ENCODE peak calls at places on chromosomes 7 and 10, in seven cellular contexts. L is uterus, Z is foreskin keratinocyte, G is HCT116, S is colonic mucosa, I is A549, Q is Panc1. N is an unnamed sample. For H3K4me1, the result is how much of the 10 kb centered on the place peaks cover.

GRCh38 chr10:74634995-74635536 is 191.3 kb upstream of the KAT6B start:
- DNase-seq in L (no peak), Z (no peak), G (no peak), S (no peak), I (no peak), Q (no peak), N (no peak)

GRCh38 chr7:71424166-71424803 is 292.3 kb downstream of the GALNT17 start:
- DNase-seq in L (no peak), Z (no peak), G (no peak), S (no peak), I (no peak), Q (no peak), N (no peak)

GRCh38 chr10:133368153-133368552 is 5.0 kb downstream of the ECHS1 start:
- DNase-seq in L (no peak), Z (no peak), G (no peak), S (no peak), I (no peak), Q (no peak), N (no peak)

GRCh38 chr7:105776068-105776790 is 100.2 kb downstream of the ATXN7L1 start:
- DNase-seq in L (peak), Z (no peak), G (peak), S (peak), I (peak), Q (peak), N (peak)

GRCh38 chr10:119726291-119727261 is 726 bp downstream of the INPP5F start:
- DNase-seq in L (no peak), Z (no peak), G (no peak), S (peak), I (no peak), Q (no peak), N (peak)

GRCh38 chr7:112157072-112157471 is 49.1 kb downstream of the DOCK4 start:
- DNase-seq in L (no peak), Z (peak), G (no peak), S (no peak), I (no peak), Q (no peak), N (no peak)

GRCh38 chr7:132412435-132412834 is 163.8 kb downstream of the PLXNA4 start:
- DNase-seq in L (no peak), Z (no peak), G (no peak), S (no peak), I (no peak), Q (no peak), N (no peak)

GRCh38 chr10:102230861-102231356 is 4.8 kb downstream of the ELOVL3 start:
- DNase-seq in L (peak), Z (no peak), G (peak), S (peak), I (peak), Q (no peak), N (peak)

GRCh38 chr7:34058791-34059550 is 153.6 kb downstream of the BMPER start:
- DNase-seq in L (no peak), Z (no peak), G (no peak), S (no peak), I (no peak), Q (no peak), N (no peak)

GRCh38 chr7:13797545-13797944 is 191.9 kb downstream of the ETV1 start:
- DNase-seq in L (no peak), Z (no peak), G (no peak), S (no peak), I (no peak), Q (no peak), N (no peak)

GRCh38 chr7:47143344-47143743 is 438.6 kb downstream of the TNS3 start:
- DNase-seq in L (no peak), Z (no peak), G (no peak), S (no peak), I (no peak), Q (no peak), N (peak)

GRCh38 chr7:107972986-107973385 is 30.0 kb downstream of the LAMB1 start:
- DNase-seq in L (peak), Z (peak), G (no peak), S (no peak), I (no peak), Q (no peak), N (no peak)

GRCh38 chr10:106746888-106747287 is 417.6 kb downstream of the SORCS1 start:
- DNase-seq in L (no peak), Z (no peak), G (no peak), S (no peak), I (no peak), Q (no peak), N (no peak)

GRCh38 chr10:42975558-42976352 is 101.1 kb upstream of the RET start:
- DNase-seq in L (peak), Z (no peak), G (peak), S (no peak), I (peak), Q (no peak), N (no peak)

GRCh38 chr7:4051696-4052095 is 630.4 kb upstream of the FOXK1 start:
- DNase-seq in L (no peak), Z (no peak), G (no peak), S (no peak), I (no peak), Q (no peak), N (no peak)

GRCh38 chr10:132526676-132527075 is 10.9 kb upstream of the INPP5A start:
- DNase-seq in L (no peak), Z (no peak), G (no peak), S (no peak), I (no peak), Q (no peak), N (peak)

GRCh38 chr10:102509387-102509786 is 5.6 kb downstream of the SUFU start:
- DNase-seq in L (no peak), Z (peak), G (no peak), S (no peak), I (no peak), Q (no peak), N (no peak)

GRCh38 chr10:49194212-49194920 is 6.2 kb upstream of the TMEM273 start:
- DNase-seq in L (no peak), Z (no peak), G (no peak), S (no peak), I (no peak), Q (no peak), N (no peak)

GRCh38 chr7:134712196-134712595 is 65.5 kb downstream of the BPGM start:
- DNase-seq in L (no peak), Z (no peak), G (no peak), S (no peak), I (no peak), Q (no peak), N (peak)

GRCh38 chr7:20299647-20300312 is 30.9 kb upstream of the ITGB8 start:
- DNase-seq in L (no peak), Z (no peak), G (no peak), S (no peak), I (no peak), Q (no peak), N (no peak)

GRCh38 chr7:15433154-15433553 is 128.7 kb downstream of the AGMO start:
- DNase-seq in L (no peak), Z (no peak), G (no peak), S (no peak), I (no peak), Q (no peak), N (no peak)

GRCh38 chr7:32648408-32649156 is 153.3 kb downstream of the AVL9 start:
- DNase-seq in L (no peak), Z (no peak), G (no peak), S (no peak), I (no peak), Q (no peak), N (no peak)

GRCh38 chr7:40848541-40849221 is 713.9 kb downstream of the SUGCT start:
- DNase-seq in L (no peak), Z (no peak), G (no peak), S (no peak), I (no peak), Q (no peak), N (no peak)

GRCh38 chr7:35415411-35415822 is 161.5 kb upstream of the TBX20 start:
- DNase-seq in L (no peak), Z (no peak), G (no peak), S (no peak), I (no peak), Q (no peak), N (no peak)

GRCh38 chr7:73869011-73869785 is 8.2 kb downstream of the TMEM270 start:
- DNase-seq in L (no peak), Z (no peak), G (no peak), S (no peak), I (no peak), Q (no peak), N (peak)

GRCh38 chr10:101934911-101935310 is 91.3 kb upstream of the KCNIP2 start:
- DNase-seq in L (no peak), Z (no peak), G (no peak), S (no peak), I (no peak), Q (no peak), N (no peak)

GRCh38 chr7:42378149-42378548 is 141.1 kb upstream of the GLI3 start:
- DNase-seq in L (no peak), Z (no peak), G (no peak), S (no peak), I (no peak), Q (no peak), N (no peak)

GRCh38 chr7:16026253-16027020 is 340.0 kb upstream of the MEOX2 start:
- DNase-seq in L (no peak), Z (no peak), G (no peak), S (no peak), I (no peak), Q (no peak), N (no peak)

GRCh38 chr10:33008499-33009243 is 50.6 kb upstream of the ITGB1 start:
- DNase-seq in L (peak), Z (peak), G (peak), S (peak), I (peak), Q (peak), N (peak)

GRCh38 chr10:118209215-118209614 is 132.9 kb downstream of the FAM204A start:
- DNase-seq in L (no peak), Z (no peak), G (no peak), S (no peak), I (no peak), Q (no peak), N (no peak)

GRCh38 chr7:47213276-47213675 is 368.6 kb downstream of the TNS3 start:
- DNase-seq in L (no peak), Z (no peak), G (no peak), S (no peak), I (no peak), Q (no peak), N (no peak)

GRCh38 chr10:1114355-1115261 is 58.4 kb downstream of the WDR37 start:
- DNase-seq in L (no peak), Z (no peak), G (no peak), S (no peak), I (no peak), Q (no peak), N (no peak)

GRCh38 chr7:134130124-134130523 is 3.0 kb downstream of the LRGUK start:
- DNase-seq in L (no peak), Z (no peak), G (no peak), S (no peak), I (no peak), Q (no peak), N (no peak)

GRCh38 chr7:81692146-81692905 is 77.5 kb downstream of the HGF start:
- DNase-seq in L (no peak), Z (no peak), G (no peak), S (no peak), I (no peak), Q (peak), N (peak)

GRCh38 chr7:159102681-159103381 is 41.8 kb downstream of the VIPR2 start:
- DNase-seq in L (peak), Z (no peak), G (no peak), S (no peak), I (no peak), Q (no peak), N (no peak)

GRCh38 chr10:24685958-24686540 is 37.6 kb downstream of the ARHGAP21 start:
- DNase-seq in L (no peak), Z (no peak), G (no peak), S (no peak), I (no peak), Q (no peak), N (no peak)

GRCh38 chr10:35074266-35074665 is 15.9 kb downstream of the CUL2 start:
- DNase-seq in L (no peak), Z (no peak), G (no peak), S (no peak), I (no peak), Q (no peak), N (no peak)

DNA sequence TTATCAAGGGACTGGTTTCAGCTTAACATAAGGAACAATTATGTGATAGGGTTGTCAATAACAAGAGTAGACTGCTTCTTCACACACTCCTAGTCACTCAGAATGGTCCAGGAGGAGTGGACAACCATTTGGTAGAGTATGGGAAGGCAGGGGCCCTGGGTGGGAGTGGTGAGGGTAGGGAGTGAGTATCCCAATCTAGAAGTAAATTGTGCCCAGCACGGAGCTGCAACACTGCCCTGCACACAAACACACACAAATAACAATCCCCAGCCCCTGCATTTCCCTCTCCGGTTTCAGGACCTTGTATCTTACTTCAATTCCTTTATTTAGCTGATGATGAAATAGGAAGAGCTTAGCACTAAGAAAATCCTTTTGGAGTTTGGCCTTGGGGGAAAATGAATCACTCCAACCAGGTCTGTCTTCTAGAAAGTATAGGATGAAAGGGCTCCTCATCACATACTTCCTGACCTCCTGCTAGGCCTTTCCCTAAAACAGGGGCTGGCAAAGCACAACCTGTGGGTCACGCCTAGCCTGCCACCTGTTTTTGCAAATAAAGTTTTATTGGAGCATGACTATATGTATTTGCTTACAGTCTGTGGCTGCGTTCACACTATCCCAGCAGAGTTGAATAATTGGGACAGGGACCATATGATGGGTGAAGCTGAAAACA is 110.7 kb downstream of the EGFR start:
- DNase-seq in L (no peak), Z (peak), G (no peak), S (peak), I (peak), Q (no peak), N (peak)
- H3K4me1 ChIP-seq in L (under half), Z (half or more), G (half or more), S (under half), I (half or more), Q (half or more), N (half or more)

GRCh38 chr7:2472744-2473143 is 3.5 kb downstream of the GRIFIN start:
- DNase-seq in L (no peak), Z (no peak), G (no peak), S (no peak), I (no peak), Q (no peak), N (no peak)

GRCh38 chr7:2471022-2471329 is 5.2 kb downstream of the GRIFIN start:
- DNase-seq in L (no peak), Z (peak), G (no peak), S (no peak), I (no peak), Q (no peak), N (no peak)

GRCh38 chr7:2468227-2468626 is 8.0 kb downstream of the GRIFIN start:
- DNase-seq in L (no peak), Z (no peak), G (no peak), S (no peak), I (no peak), Q (no peak), N (no peak)

GRCh38 chr7:2471396-2471795 is 4.8 kb downstream of the GRIFIN start:
- DNase-seq in L (peak), Z (peak), G (no peak), S (no peak), I (no peak), Q (no peak), N (no peak)

DNA sequence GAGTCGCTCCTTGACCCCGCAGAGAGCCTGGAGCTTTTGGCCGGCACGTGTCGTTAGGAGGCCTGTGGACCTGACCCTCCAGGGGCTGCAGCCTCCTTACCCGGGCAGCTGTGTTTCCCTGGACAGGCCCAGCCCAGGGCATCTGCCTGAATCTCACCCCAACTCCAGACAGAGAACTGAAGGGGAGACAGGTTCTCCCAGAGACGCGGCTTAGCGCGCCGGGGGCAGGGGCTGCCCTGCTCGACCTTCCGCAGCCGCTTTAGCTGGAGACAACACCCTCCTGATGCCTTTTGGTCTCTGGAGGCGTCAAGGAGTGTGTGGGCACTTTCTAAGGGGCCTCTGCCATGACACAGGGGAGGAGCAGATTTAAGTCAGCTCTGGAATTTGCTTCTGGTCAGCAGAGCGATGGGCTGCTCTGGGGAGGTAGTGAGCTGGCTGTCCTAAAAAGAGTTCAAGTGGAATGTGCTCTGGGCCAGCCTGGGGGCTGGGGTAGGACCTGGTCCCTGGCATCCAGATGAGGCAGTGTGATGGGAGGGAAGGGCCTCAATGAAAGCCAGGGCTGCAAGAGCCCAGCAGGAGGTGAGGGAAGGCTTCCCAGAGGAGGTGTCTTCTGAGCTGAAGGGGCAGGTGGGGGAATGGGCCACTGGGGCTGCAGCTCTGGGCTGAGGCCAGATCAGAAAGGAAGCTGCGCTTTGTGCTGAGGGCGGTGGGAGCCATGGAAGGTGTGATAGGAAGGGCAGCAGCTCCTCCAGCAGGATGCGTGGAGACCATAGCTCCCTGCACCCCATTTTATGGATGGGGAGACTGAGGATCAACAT is 5.8 kb downstream of the GRIFIN start:
- DNase-seq in L (no peak), Z (no peak), G (no peak), S (no peak), I (no peak), Q (no peak), N (no peak)
- H3K27ac ChIP-seq in L (no peak), Z (no peak), G (no peak), S (no peak), I (no peak), Q (no peak), N (no peak)

GRCh38 chr10:4939224-4940072 is 23.8 kb upstream of the AKR1C1 start:
- DNase-seq in L (no peak), Z (no peak), G (no peak), S (no peak), I (peak), Q (no peak), N (no peak)
- H3K4me1 ChIP-seq in L (under half), Z (under half), G (under half), S (under half), I (half or more), Q (under half), N (under half)

GRCh38 chr7:117155694-117156093 is 167.2 kb downstream of the WNT2 start:
- DNase-seq in L (no peak), Z (no peak), G (no peak), S (no peak), I (no peak), Q (no peak), N (no peak)

GRCh38 chr7:117154721-117155120 is 168.1 kb downstream of the WNT2 start:
- DNase-seq in L (no peak), Z (no peak), G (no peak), S (no peak), I (no peak), Q (no peak), N (no peak)

GRCh38 chr7:117158941-117159705 is 163.7 kb downstream of the WNT2 start:
- DNase-seq in L (no peak), Z (no peak), G (no peak), S (no peak), I (no peak), Q (no peak), N (peak)

GRCh38 chr7:117157121-117157870 is 165.6 kb downstream of the WNT2 start:
- DNase-seq in L (peak), Z (no peak), G (no peak), S (no peak), I (peak), Q (no peak), N (peak)

GRCh38 chr7:117157871-117158209 is 165.0 kb downstream of the WNT2 start:
- DNase-seq in L (no peak), Z (no peak), G (no peak), S (no peak), I (no peak), Q (no peak), N (no peak)
- H3K27ac ChIP-seq in L (peak), Z (no peak), G (no peak), S (no peak), I (no peak), Q (no peak), N (peak)

N was measured in SJSA1.